ENCODE peak calls at places on chromosomes 2 and 18, in six cellular contexts. K is HT1080; J is nucleus accumbens; D is mesendoderm; Z is activated naive CD8-positive, alpha-beta T cell treated with anti-CD3 and anti-CD28 coated beads, Interleukin-2, amount 10 ng/mL, durations not matched to agents 7 days and 5 days; T is HT-29. G is an unnamed sample.

GRCh38 chr2:186576614-186577013 is 13.2 kb upstream of the ITGAV start:
- DNase-seq in K (no peak), J (no peak), D (no peak), Z (no peak), T (no peak), G (no peak)

GRCh38 chr2:159891917-159892691 is 94.1 kb upstream of the CD302 start:
- DNase-seq in K (peak; percentile 74), J (no peak), D (peak; percentile 78), Z (no peak), T (peak; percentile 58), G (no peak)

GRCh38 chr2:223959688-223960087 is 2.4 kb downstream of the MRPL44 start:
- DNase-seq in K (no peak), J (no peak), D (no peak), Z (no peak), T (no peak), G (no peak)

GRCh38 chr18:25561923-25562322 is 210.0 kb upstream of the ZNF521 start:
- DNase-seq in K (no peak), J (no peak), D (peak; percentile 44), Z (no peak), T (peak; percentile 6), G (peak; percentile 76)

GRCh38 chr2:8906208-8906607 is 68.8 kb upstream of the KIDINS220 start:
- DNase-seq in K (peak; percentile 85), J (no peak), D (no peak), Z (no peak), T (no peak), G (no peak)

GRCh38 chr2:207073791-207074678 is 91.7 kb downstream of the KLF7 start:
- DNase-seq in K (no peak), J (peak; percentile 14), D (peak; percentile 62), Z (peak; percentile 41), T (no peak), G (peak; percentile 12)

GRCh38 chr2:20992201-20992711 is 51.6 kb downstream of the APOB start:
- DNase-seq in K (peak; percentile 27), J (no peak), D (peak; percentile 92), Z (no peak), T (no peak), G (no peak)

GRCh38 chr18:7830468-7830867 is 263.4 kb downstream of the PTPRM start:
- DNase-seq in K (no peak), J (no peak), D (peak; percentile 50), Z (no peak), T (peak; percentile 61), G (peak; percentile 55)

GRCh38 chr2:232487385-232488096 is at the start of gene ECEL1:
- DNase-seq in K (no peak), J (no peak), D (peak; percentile 27), Z (peak; percentile 52), T (no peak), G (no peak)

GRCh38 chr2:241898681-241899270 is 29.2 kb downstream of the RTP5 start:
- DNase-seq in K (no peak), J (no peak), D (no peak), Z (no peak), T (no peak), G (no peak)

GRCh38 chr2:74690571-74690970 is 36.5 kb downstream of the SEMA4F start:
- DNase-seq in K (peak; percentile 62), J (no peak), D (peak; percentile 63), Z (no peak), T (peak; percentile 63), G (peak; percentile 78)

GRCh38 chr2:17306706-17307105 is 211.5 kb downstream of the RAD51AP2 start:
- DNase-seq in K (no peak), J (no peak), D (no peak), Z (no peak), T (no peak), G (no peak)

GRCh38 chr2:102664439-102665042 is 45.2 kb downstream of the SLC9A2 start:
- DNase-seq in K (peak; percentile 67), J (peak; percentile 57), D (peak; percentile 50), Z (no peak), T (peak; percentile 56), G (peak; percentile 81)

GRCh38 chr2:83282067-83282795 is 1176.8 kb downstream of the SUCLG1 start:
- DNase-seq in K (no peak), J (no peak), D (no peak), Z (no peak), T (no peak), G (no peak)

GRCh38 chr2:151977631-151978030 is 121.2 kb downstream of the CACNB4 start:
- DNase-seq in K (no peak), J (no peak), D (no peak), Z (no peak), T (no peak), G (no peak)

GRCh38 chr2:100642425-100642824 is 79.6 kb downstream of the PDCL3 start:
- DNase-seq in K (no peak), J (no peak), D (no peak), Z (no peak), T (no peak), G (no peak)

GRCh38 chr18:10320201-10320600 is 134.2 kb upstream of the APCDD1 start:
- DNase-seq in K (no peak), J (no peak), D (no peak), Z (no peak), T (no peak), G (no peak)

GRCh38 chr18:22348521-22349316 is 69.0 kb downstream of the CTAGE1 start:
- DNase-seq in K (no peak), J (no peak), D (peak; percentile 76), Z (no peak), T (peak; percentile 78), G (no peak)

GRCh38 chr2:235810297-235810696 is 316.5 kb downstream of the AGAP1 start:
- DNase-seq in K (no peak), J (no peak), D (peak; percentile 25), Z (no peak), T (no peak), G (no peak)

GRCh38 chr2:163657257-163657656 is 78.6 kb downstream of the FIGN start:
- DNase-seq in K (no peak), J (no peak), D (peak; percentile 40), Z (no peak), T (no peak), G (no peak)